ENCODE peak calls at places on chromosomes 4 and X, in four cellular contexts. D, S, L and F are unnamed samples.

GRCh38 chrX:154658957-154659356 is 5.6 kb upstream of the CTAG2 start:
- DNase-seq in D (no peak), S (no peak), L (no peak), F (no peak)

GRCh38 chr4:184473515-184474260 is 662 bp downstream of the IRF2 start:
- DNase-seq in D (no peak), S (peak), L (peak), F (peak)

GRCh38 chr4:174926958-174927357 is 8.8 kb downstream of the ADAM29 start:
- DNase-seq in D (no peak), S (no peak), L (no peak), F (no peak)

GRCh38 chrX:13506574-13506973 is 62.8 kb upstream of the EGFL6 start:
- DNase-seq in D (peak), S (peak), L (peak), F (peak)

GRCh38 chrX:147920161-147920666 is 8.5 kb downstream of the FMR1 start:
- DNase-seq in D (no peak), S (no peak), L (no peak), F (no peak)

GRCh38 chr4:158159054-158159717 is 13.6 kb downstream of the GASK1B start:
- DNase-seq in D (no peak), S (no peak), L (no peak), F (no peak)

GRCh38 chr4:53321151-53321987 is 44.5 kb downstream of the SCFD2 start:
- DNase-seq in D (peak), S (no peak), L (no peak), F (no peak)

GRCh38 chr4:7719354-7720174 is 220.1 kb downstream of the AFAP1 start:
- DNase-seq in D (no peak), S (peak), L (peak), F (peak)

GRCh38 chrX:129572422-129572821 is 32.4 kb downstream of the OCRL start:
- DNase-seq in D (no peak), S (no peak), L (no peak), F (no peak)

GRCh38 chr4:137076908-137077307 is 455.4 kb downstream of the PCDH18 start:
- DNase-seq in D (no peak), S (no peak), L (no peak), F (no peak)

GRCh38 chr4:101696276-101697010 is 94.1 kb upstream of the BANK1 start:
- DNase-seq in D (no peak), S (no peak), L (no peak), F (no peak)

GRCh38 chr4:70197842-70198241 is 2.3 kb downstream of the ODAM start:
- DNase-seq in D (no peak), S (no peak), L (no peak), F (peak)

GRCh38 chrX:39760930-39761329 is 336.8 kb downstream of the BCOR start:
- DNase-seq in D (no peak), S (no peak), L (no peak), F (no peak)

DNA sequence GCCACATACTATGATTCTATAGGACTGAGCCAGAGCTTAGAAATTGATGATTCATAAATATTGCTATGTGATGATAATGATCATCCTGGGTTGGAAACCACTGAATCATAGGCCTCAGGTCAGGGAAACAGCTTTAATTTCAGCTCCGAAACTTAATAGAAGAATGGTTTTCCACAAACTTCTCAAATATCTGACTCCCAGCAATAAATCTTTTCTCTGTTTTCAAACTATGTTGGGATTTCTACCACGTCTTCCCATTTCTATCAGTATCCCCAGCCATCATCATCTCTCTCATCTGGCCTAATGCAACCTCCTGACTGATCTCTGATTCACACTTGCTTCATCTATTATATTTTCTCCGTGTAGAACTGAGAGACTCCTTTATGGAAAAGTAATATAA is 521.8 kb upstream of the AGA start:
- DNase-seq in D (no peak), S (no peak), L (no peak), F (no peak)
- TF ChIP-seq JUND in D (no peak), S (no peak), L (no peak), F (no peak)

GRCh38 chr4:69058410-69059059 is 37.7 kb upstream of the UGT2B7 start:
- DNase-seq in D (no peak), S (no peak), L (no peak), F (no peak)

GRCh38 chr4:69057620-69058409 is 38.5 kb upstream of the UGT2B7 start:
- DNase-seq in D (no peak), S (no peak), L (no peak), F (peak)

GRCh38 chr4:69064391-69064790 is 31.9 kb upstream of the UGT2B7 start:
- DNase-seq in D (no peak), S (no peak), L (no peak), F (no peak)

GRCh38 chr4:69056921-69057562 is 39.2 kb upstream of the UGT2B7 start:
- DNase-seq in D (no peak), S (no peak), L (no peak), F (peak)

GRCh38 chr4:69060651-69061308 is 35.5 kb upstream of the UGT2B7 start:
- DNase-seq in D (no peak), S (no peak), L (no peak), F (no peak)
- TF ChIP-seq JUND in D (no peak), S (no peak), L (no peak), F (no peak)

GRCh38 chr4:92600638-92601037 is 296.9 kb downstream of the GRID2 start:
- DNase-seq in D (no peak), S (peak), L (no peak), F (no peak)
- TF ChIP-seq JUND in D (no peak), S (no peak), L (no peak), F (no peak)

DNA sequence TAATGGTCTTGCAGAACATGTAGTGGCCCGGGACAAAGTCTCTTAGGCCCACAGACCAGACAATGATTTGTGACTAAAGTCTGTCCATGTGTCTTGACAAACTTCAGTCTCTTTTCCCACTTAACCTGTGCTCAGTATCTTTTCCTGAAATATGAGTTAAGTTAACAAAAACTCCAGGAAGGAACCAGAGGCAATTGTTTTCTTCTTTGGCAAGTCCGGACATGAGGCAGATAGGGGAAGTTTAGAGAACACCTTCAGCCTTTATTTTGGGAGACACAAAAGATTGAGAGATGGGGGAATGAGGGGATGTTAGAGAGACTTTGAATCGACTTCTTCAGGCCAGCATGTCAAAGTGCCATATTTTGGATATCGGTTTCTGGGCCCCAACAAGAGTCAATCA is 80.2 kb upstream of the FRMPD4 start:
- DNase-seq in D (no peak), S (no peak), L (no peak), F (no peak)
- TF ChIP-seq JUND in D (no peak), S (no peak), L (no peak), F (no peak)

GRCh38 chr4:1323635-1324442 is 23.2 kb upstream of the UVSSA start:
- DNase-seq in D (peak), S (no peak), L (no peak), F (no peak)
- TF ChIP-seq JUND in D (peak), S (no peak), L (no peak), F (no peak)

GRCh38 chr4:30879841-30880240 is 159.7 kb downstream of the PCDH7 start:
- DNase-seq in D (no peak), S (no peak), L (no peak), F (no peak)

GRCh38 chr4:30882995-30883675 is 163.0 kb downstream of the PCDH7 start:
- DNase-seq in D (no peak), S (no peak), L (no peak), F (no peak)

GRCh38 chr4:30881985-30882384 is 161.8 kb downstream of the PCDH7 start:
- DNase-seq in D (no peak), S (no peak), L (no peak), F (no peak)

GRCh38 chr4:30882443-30882842 is 162.3 kb downstream of the PCDH7 start:
- DNase-seq in D (no peak), S (no peak), L (no peak), F (no peak)
- TF ChIP-seq JUND in D (no peak), S (no peak), L (no peak), F (no peak)